ENCODE peak calls at places on chromosomes 3 and 15, in ten cellular contexts. H is foreskin keratinocyte, Q is ovary, C is GM20000, R is neural progenitor cell, Y is body of pancreas, M is gastrocnemius medialis, U is cardiac muscle cell, B is IMR-90, N is uterus. J is an unnamed sample.
A peak's percentile ranks its signal among the peaks of the same experiment; 100 is the strongest.

GRCh38 chr15:74635228-74635627 is 19.6 kb downstream of the CLK3 start:
- DNase-seq in Y (peak; percentile 67), N (no peak), R (peak; percentile 78), B (peak; percentile 61), Q (peak; percentile 71), H (peak; percentile 34), M (no peak), C (peak; percentile 77), U (peak; percentile 68), J (peak; percentile 71)

GRCh38 chr3:141368925-141369794 is 856 bp downstream of the ZBTB38 start:
- DNase-seq in Y (no peak), R (no peak), H (peak; percentile 43), Q (no peak), C (no peak), N (no peak), M (no peak), U (no peak), B (peak; percentile 87), J (no peak)

GRCh38 chr15:98444067-98444600 is 204.2 kb upstream of the IGF1R start:
- DNase-seq in M (no peak), B (no peak), C (peak; percentile 1), N (no peak), Q (no peak), H (no peak), U (no peak), Y (no peak), R (no peak), J (no peak)

GRCh38 chr15:69573815-69574472 is 121.3 kb downstream of the RPLP1 start:
- DNase-seq in M (no peak), N (peak; percentile 46), B (peak; percentile 34), Y (no peak), Q (no peak), U (no peak), H (peak; percentile 20), R (no peak), C (peak; percentile 40), J (no peak)

GRCh38 chr3:33089515-33089914 is 7.4 kb downstream of the GLB1 start:
- DNase-seq in M (no peak), Q (no peak), U (no peak), N (no peak), R (no peak), B (no peak), Y (no peak), H (no peak), C (no peak), J (no peak)

GRCh38 chr3:153944084-153944483 is 177.1 kb upstream of the ARHGEF26 start:
- DNase-seq in U (no peak), Y (no peak), R (no peak), M (no peak), C (no peak), Q (no peak), B (no peak), N (no peak), H (no peak), J (no peak)

GRCh38 chr3:54931182-54931581 is 3.3 kb upstream of the LRTM1 start:
- DNase-seq in R (peak; percentile 54), N (no peak), B (no peak), H (no peak), Q (no peak), Y (no peak), U (no peak), M (no peak), C (no peak), J (no peak)

GRCh38 chr3:66475386-66476020 is 25.3 kb downstream of the LRIG1 start:
- DNase-seq in H (no peak), M (no peak), C (no peak), U (no peak), N (no peak), B (no peak), R (no peak), Q (no peak), Y (peak; percentile 57), J (no peak)

GRCh38 chr15:60656491-60657284 is 177.7 kb upstream of the ICE2 start:
- DNase-seq in Y (no peak), N (no peak), C (no peak), Q (no peak), R (no peak), U (no peak), M (no peak), H (no peak), B (no peak), J (no peak)

GRCh38 chr3:125349556-125350165 is 25.5 kb downstream of the ZNF148 start:
- DNase-seq in N (no peak), Q (no peak), B (peak; percentile 23), Y (no peak), U (no peak), R (no peak), C (no peak), H (no peak), M (no peak), J (no peak)

GRCh38 chr3:17605032-17605431 is 137.4 kb downstream of the TBC1D5 start:
- DNase-seq in H (peak; percentile 89), R (no peak), C (no peak), U (no peak), N (no peak), B (peak; percentile 90), M (no peak), Q (no peak), Y (no peak), J (no peak)

GRCh38 chr15:73249499-73249898 is 119.3 kb downstream of the HCN4 start:
- DNase-seq in M (no peak), N (no peak), H (no peak), U (no peak), B (peak; percentile 68), Q (no peak), Y (no peak), R (no peak), C (no peak), J (no peak)
- TF ChIP-seq CTCF in M (no peak), N (no peak), H (no peak), U (no peak), B (no peak), Q (no peak), Y (no peak), R (peak; percentile 10), C (no peak), J (no peak)

GRCh38 chr3:37554364-37554763 is 307.3 kb upstream of the CTDSPL start:
- DNase-seq in N (no peak), M (no peak), C (no peak), H (no peak), Y (no peak), B (no peak), Q (no peak), R (peak; percentile 41), U (no peak), J (no peak)
- TF ChIP-seq CTCF in N (no peak), M (no peak), C (no peak), H (peak; percentile 23), Y (no peak), B (no peak), Q (no peak), R (peak; percentile 51), U (no peak), J (no peak)

DNA sequence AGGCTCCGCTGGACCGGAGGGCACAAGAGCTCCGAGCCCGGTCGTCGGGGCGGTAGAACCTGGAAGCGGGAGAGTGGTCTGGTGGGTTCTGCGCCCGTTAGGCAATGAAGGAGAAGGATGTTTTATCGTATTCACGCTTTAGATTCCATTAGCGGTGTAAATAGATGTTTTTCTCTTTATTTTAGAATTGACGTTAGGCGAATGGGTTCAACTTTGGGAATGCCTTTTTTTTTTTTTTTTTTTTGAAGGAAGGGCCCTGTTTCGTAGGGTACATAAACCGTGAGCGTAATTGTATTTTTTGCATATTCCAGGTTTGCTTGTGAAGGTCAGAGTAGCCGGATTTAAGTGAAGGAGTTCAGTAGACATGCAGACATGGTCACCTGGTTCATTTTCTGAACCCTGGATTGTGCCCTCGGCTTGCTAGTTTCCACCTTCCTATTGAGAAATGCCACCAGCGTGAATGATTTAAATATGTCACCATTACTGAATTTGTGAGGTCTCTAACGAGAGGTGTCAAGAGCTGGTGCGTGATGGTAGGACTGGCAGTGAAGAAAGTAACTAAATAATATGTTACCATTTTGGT is 808 bp downstream of the RBM6 start:
- DNase-seq in N (no peak), M (no peak), Y (no peak), B (no peak), C (no peak), H (no peak), Q (no peak), U (no peak), R (no peak), J (no peak)
- TF ChIP-seq CTCF in N (no peak), M (no peak), Y (no peak), B (no peak), C (no peak), H (no peak), Q (no peak), U (no peak), R (no peak), J (no peak)

DNA sequence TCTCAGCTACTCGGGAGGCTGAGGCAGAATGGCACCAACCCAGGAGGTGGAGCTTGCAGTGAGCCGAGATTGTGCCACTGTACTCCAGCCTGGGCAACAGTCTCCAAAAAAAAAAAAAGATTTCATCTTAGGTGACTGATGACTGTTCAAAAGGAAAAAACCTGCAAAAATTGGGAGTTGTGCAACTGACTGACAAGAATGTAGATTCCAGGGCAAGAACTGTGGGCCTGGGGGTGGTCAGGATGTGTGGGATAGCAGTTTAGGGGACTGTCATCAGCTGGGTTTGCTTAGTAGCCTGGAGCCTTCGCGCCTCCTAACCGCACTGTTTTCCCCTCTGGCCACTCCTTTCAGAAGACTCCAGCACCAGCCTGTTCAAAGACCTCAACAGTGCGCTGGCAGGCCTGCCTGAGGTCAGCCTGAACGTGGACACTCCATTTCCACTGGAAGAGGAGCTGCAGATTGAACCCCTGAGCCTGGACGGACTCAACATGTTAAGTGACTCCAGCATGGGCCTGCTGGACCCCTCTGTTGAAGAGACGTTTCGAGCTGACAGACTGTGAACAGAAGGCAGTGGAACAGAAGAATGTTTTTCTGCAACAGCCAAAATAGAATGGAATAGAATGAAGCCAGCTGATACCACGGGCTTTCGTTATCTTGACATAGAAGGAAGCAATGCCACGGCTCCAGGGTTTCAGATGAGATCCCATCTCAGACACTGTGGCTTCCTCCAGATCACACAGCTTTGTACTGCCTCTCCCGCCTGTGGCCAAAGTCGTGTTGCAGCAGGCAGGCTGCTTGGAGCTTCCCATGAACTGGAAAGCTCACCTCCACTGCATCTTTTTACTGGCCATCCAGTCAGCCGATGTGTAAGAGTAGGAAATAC is 75.3 kb upstream of the BLM start:
- DNase-seq in M (no peak), N (no peak), Q (no peak), U (no peak), C (no peak), B (no peak), R (no peak), H (no peak), Y (no peak), J (no peak)
- TF ChIP-seq CTCF in M (no peak), N (no peak), Q (no peak), U (no peak), C (no peak), B (no peak), R (no peak), H (no peak), Y (no peak), J (no peak)

GRCh38 chr3:100606894-100607512 is 2.4 kb upstream of the ADGRG7 start:
- DNase-seq in M (no peak), U (no peak), Y (no peak), H (no peak), C (no peak), R (no peak), B (no peak), N (no peak), Q (no peak), J (no peak)
- TF ChIP-seq CTCF in M (no peak), U (no peak), Y (no peak), H (no peak), C (no peak), R (no peak), B (no peak), N (no peak), Q (no peak), J (no peak)

GRCh38 chr3:112061152-112061551 is 25.0 kb upstream of the C3orf52 start:
- DNase-seq in B (peak; percentile 68), M (no peak), H (peak; percentile 30), Q (no peak), R (no peak), U (no peak), N (no peak), C (no peak), Y (no peak), J (no peak)
- TF ChIP-seq CTCF in B (no peak), M (no peak), H (no peak), Q (no peak), R (no peak), U (no peak), N (no peak), C (no peak), Y (no peak), J (no peak)

J was measured in mesothelial cell of epicardium.